ENCODE peak calls at places on chromosomes 3 and 15, in five cellular contexts. C, Q, K, L and A are unnamed samples.

GRCh38 chr15:61047783-61048182 is 181.3 kb downstream of the RORA start:
- DNase-seq in C (no peak), Q (no peak), K (no peak), L (no peak), A (peak)

GRCh38 chr3:62242846-62243245 is 130.5 kb downstream of the FEZF2 start:
- DNase-seq in C (no peak), Q (no peak), K (no peak), L (no peak), A (no peak)

GRCh38 chr15:75019916-75020315 is 3.5 kb upstream of the PPCDC start:
- DNase-seq in C (no peak), Q (no peak), K (no peak), L (no peak), A (no peak)

GRCh38 chr3:32843504-32844321 is 25.9 kb downstream of the TRIM71 start:
- DNase-seq in C (no peak), Q (no peak), K (no peak), L (no peak), A (no peak)

GRCh38 chr3:7760718-7761117 is 740.9 kb upstream of the LMCD1 start:
- DNase-seq in C (no peak), Q (no peak), K (no peak), L (no peak), A (no peak)

GRCh38 chr3:32180151-32180850 is 58.2 kb upstream of the CMTM8 start:
- DNase-seq in C (no peak), Q (no peak), K (no peak), L (no peak), A (no peak)

GRCh38 chr3:170012683-170013400 is 25.0 kb upstream of the GPR160 start:
- DNase-seq in C (no peak), Q (no peak), K (no peak), L (no peak), A (no peak)

GRCh38 chr3:128488995-128489859 is 3.8 kb downstream of the GATA2 start:
- DNase-seq in C (peak), Q (no peak), K (peak), L (peak), A (peak)

GRCh38 chr3:137709011-137709601 is 55.0 kb upstream of the SOX14 start:
- DNase-seq in C (no peak), Q (no peak), K (no peak), L (peak), A (peak)

GRCh38 chr15:45185903-45186770 is 1.6 kb downstream of the SHF start:
- DNase-seq in C (no peak), Q (no peak), K (peak), L (no peak), A (no peak)

GRCh38 chr15:75631935-75632334 is 6.4 kb upstream of the SNUPN start:
- DNase-seq in C (no peak), Q (no peak), K (no peak), L (no peak), A (no peak)

GRCh38 chr3:40623567-40623966 is 98.8 kb downstream of the ZNF621 start:
- DNase-seq in C (no peak), Q (no peak), K (no peak), L (no peak), A (peak)

GRCh38 chr3:67018105-67018788 is 20.1 kb downstream of the KBTBD8 start:
- DNase-seq in C (no peak), Q (no peak), K (no peak), L (no peak), A (peak)

GRCh38 chr15:77866186-77866585 is 211.3 kb downstream of the TBC1D2B start:
- DNase-seq in C (no peak), Q (no peak), K (no peak), L (no peak), A (no peak)

GRCh38 chr3:198048445-198048844 is 88.4 kb downstream of the LMLN start:
- DNase-seq in C (no peak), Q (no peak), K (no peak), L (no peak), A (no peak)

GRCh38 chr3:67357610-67358458 is 296.6 kb downstream of the SUCLG2 start:
- DNase-seq in C (no peak), Q (peak), K (peak), L (peak), A (peak)

GRCh38 chr15:78177447-78177873 is 28.3 kb downstream of the IDH3A start:
- DNase-seq in C (no peak), Q (peak), K (no peak), L (peak), A (peak)

GRCh38 chr3:187211532-187212274 is 14.4 kb downstream of the RTP1 start:
- DNase-seq in C (peak), Q (no peak), K (peak), L (no peak), A (no peak)

GRCh38 chr3:196499061-196499460 is 4.5 kb downstream of the RNF168 start:
- DNase-seq in C (no peak), Q (no peak), K (peak), L (no peak), A (peak)

GRCh38 chr3:183829466-183829865 is 4.1 kb upstream of the MAP6D1 start:
- DNase-seq in C (no peak), Q (no peak), K (no peak), L (no peak), A (no peak)

GRCh38 chr15:67792250-67792942 is 32.9 kb upstream of the SKOR1 start:
- DNase-seq in C (no peak), Q (no peak), K (no peak), L (no peak), A (no peak)

GRCh38 chr3:72247645-72248388 is 462.9 kb upstream of the PROK2 start:
- DNase-seq in C (no peak), Q (no peak), K (no peak), L (peak), A (no peak)

GRCh38 chr3:195226445-195226844 is 44.5 kb downstream of the XXYLT1 start:
- DNase-seq in C (peak), Q (no peak), K (no peak), L (no peak), A (no peak)

GRCh38 chr3:63911395-63911900 is 735 bp downstream of the SCAANT1 start:
- DNase-seq in C (no peak), Q (no peak), K (no peak), L (no peak), A (no peak)

GRCh38 chr3:127180859-127181258 is 12.1 kb upstream of the PRR23E start:
- DNase-seq in C (no peak), Q (no peak), K (no peak), L (no peak), A (no peak)

GRCh38 chr3:133295199-133295901 is 104.5 kb upstream of the BFSP2 start:
- DNase-seq in C (no peak), Q (peak), K (peak), L (no peak), A (peak)

GRCh38 chr3:197752107-197752506 is 2.4 kb downstream of the FYTTD1 start:
- DNase-seq in C (no peak), Q (no peak), K (no peak), L (no peak), A (no peak)

GRCh38 chr15:88255496-88256171 is 905 bp downstream of the NTRK3 start:
- DNase-seq in C (no peak), Q (no peak), K (peak), L (peak), A (peak)

GRCh38 chr3:170222647-170223541 is 670 bp downstream of the PRKCI start:
- DNase-seq in C (no peak), Q (no peak), K (peak), L (peak), A (peak)

DNA sequence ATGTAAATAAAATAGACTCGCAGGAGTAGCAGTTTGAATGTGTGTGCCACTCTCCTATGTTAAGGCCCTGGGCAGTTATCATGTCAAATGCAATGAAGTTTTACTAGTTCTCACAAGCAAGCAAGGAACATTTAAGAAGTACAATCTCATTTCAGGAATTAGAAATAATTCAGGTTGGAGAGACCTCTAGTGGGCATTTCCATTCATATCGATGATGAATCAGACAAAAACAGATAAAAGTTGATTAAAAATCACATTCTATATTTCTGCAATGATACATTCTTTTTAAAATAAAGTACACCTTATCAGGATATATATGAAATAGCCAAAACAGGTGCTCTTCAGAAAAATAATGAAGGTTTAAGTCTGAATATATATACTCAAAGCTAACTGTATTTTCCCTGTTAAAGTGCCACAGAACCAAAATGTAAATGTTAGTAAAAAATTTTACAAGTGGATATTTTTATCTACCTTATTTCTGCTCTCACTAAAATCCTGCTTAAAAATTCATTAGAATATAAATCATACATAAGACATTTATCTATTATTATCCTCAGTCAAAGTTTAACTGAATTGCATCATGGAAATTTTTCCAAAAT is 492.4 kb upstream of the FRG2C start:
- DNase-seq in C (no peak), Q (no peak), K (peak), L (no peak), A (peak)
- TF ChIP-seq CTCF in C (no peak), Q (peak), K (peak), L (peak), A (peak)

DNA sequence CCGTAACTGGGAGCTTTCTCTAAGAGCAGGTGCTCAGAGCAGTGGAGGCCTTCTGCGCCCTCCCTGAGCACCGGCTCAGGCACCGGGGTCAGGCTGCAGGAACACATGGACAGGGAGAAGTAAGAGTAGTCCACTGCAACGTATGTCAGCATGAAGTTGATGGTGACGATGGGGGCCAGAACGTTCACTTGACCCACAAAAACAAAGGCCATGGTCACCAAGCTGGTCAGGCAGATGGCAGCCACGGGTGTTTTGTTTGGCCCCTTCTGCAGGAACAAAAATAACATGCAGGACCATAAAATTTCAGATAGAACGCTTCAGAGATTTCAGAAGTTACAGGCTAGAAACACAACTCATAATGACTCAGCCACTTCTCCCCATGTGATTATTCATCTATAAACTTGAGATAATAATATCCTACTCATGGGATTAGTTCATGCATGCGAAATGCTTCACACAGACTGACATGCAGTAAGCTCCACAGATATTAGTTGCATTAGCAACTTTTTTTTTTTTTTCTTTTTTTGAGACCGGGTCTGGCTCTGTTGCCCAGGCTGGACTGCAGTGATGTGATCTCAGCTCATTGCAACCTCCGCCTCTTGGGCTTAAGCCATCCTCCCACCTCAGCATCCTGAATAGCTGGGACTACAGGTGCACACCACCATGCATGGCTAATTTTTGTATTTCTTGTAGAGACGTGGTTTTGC is 52.2 kb upstream of the HEG1 start:
- DNase-seq in C (no peak), Q (no peak), K (peak), L (no peak), A (peak)
- H3K4me3 ChIP-seq in C (no peak), Q (no peak), K (no peak), L (no peak), A (no peak)

GRCh38 chr15:39442898-39443297 is 138.0 kb upstream of the THBS1 start:
- DNase-seq in C (no peak), Q (no peak), K (no peak), L (no peak), A (no peak)

GRCh38 chr15:39438260-39438659 is 142.6 kb upstream of the THBS1 start:
- DNase-seq in C (no peak), Q (no peak), K (no peak), L (no peak), A (no peak)

GRCh38 chr15:39434751-39435238 is 146.1 kb upstream of the THBS1 start:
- DNase-seq in C (no peak), Q (no peak), K (no peak), L (no peak), A (no peak)

GRCh38 chr15:39435244-39435643 is 145.6 kb upstream of the THBS1 start:
- DNase-seq in C (no peak), Q (no peak), K (no peak), L (no peak), A (no peak)

DNA sequence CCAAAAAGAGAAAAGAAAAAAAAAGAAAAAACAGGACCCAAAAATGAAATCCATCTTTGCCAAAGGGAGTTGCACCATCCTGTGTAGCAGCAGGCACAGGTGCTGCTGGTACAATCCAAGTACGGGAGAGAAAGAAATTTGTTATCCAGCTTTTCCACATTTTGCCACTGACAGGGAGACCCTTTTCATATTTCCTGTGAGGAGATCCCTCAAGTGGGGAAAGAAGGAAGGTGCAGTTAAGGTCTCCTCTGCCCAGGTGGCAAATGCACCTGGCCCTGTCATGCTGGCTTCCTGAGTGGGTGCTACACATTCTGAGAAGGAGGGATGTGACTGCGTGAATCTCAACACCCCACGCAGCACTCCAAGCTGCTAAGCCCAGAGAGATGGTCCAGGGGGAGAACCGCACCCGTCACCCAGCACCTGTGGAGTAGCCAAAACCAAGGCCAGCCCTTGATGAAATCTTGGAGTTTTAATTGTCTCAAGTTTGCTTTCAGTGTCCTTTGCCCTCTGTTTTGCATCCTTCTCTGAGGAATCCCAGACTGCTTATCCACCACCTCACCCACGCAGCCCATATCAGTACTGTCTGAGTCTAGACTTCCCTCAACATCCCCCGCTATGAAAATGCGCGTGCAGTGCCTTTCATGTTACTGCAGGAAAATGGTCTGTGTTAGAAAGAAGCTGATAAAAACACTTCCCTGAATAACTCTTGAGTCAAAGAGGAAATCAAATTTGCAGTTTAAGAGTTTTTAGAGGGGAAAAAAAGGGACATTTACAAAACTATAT is 141.9 kb upstream of the THBS1 start:
- DNase-seq in C (no peak), Q (no peak), K (no peak), L (no peak), A (no peak)
- TF ChIP-seq CTCF in C (no peak), Q (no peak), K (no peak), L (peak), A (no peak)

DNA sequence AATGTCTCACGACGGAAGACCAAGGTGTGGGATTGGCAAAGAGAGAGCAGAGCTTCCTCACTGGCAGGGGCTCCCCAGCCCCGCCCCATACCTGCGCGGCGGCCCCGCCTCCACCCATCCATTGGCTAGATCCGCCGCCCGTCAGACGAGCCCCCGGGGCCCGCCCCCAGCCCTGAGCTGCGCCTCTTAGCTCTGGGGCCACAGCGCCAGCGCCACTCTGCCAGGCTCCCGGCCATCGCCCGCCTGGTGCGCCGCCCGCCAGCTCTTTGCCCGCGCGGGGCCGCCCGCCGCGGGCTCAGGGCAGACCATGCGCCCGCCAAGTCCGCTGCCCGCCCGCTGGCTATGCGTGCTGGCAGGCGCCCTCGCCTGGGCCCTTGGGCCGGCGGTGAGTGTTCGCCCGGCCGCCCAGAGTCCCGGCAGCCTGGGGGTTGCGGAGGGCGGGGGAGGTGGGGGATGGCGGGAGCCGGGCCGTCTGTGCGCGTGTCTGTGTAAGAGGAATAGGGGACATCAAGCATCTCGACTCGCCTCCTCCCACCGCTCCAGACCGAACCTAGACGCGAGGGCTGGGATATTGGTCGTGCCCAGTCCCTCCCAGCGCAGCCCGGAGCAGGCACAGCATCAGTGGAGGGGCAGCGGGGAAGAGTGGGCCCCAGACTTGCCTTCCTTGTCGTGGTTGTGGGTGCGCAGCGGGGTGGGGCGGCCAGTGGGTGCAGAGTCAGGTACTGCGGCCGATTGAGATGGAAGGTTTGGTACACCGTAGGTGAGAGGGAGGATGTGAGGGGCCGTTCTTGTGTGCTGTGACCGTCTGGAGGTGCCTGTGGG is at the start of gene VIPR1:
- DNase-seq in C (peak), Q (no peak), K (no peak), L (peak), A (peak)
- H3K4me3 ChIP-seq in C (peak), Q (peak), K (no peak), L (peak), A (peak)

DNA sequence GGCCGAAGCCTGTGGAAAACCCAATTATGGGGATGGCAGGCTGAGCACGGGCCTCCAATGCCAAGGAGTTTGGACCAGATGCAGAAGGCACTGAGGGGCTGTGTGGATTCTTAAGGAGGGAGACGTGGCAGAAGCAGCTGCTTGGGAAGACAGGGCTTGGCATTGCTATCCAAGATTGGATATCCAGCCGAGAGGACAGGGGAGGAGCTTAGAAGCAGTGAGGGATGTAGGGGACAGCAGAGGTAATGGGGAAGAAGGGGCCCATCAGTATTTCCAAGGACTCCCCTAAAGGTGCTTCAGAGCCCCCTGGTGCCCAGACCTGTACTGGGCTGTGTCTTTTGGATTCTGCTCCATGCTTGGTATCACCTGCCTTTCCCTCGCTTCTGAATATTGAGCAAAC is 112.8 kb upstream of the TLE3 start:
- DNase-seq in C (no peak), Q (no peak), K (no peak), L (peak), A (no peak)
- TF ChIP-seq CTCF in C (no peak), Q (peak), K (no peak), L (no peak), A (peak)

DNA sequence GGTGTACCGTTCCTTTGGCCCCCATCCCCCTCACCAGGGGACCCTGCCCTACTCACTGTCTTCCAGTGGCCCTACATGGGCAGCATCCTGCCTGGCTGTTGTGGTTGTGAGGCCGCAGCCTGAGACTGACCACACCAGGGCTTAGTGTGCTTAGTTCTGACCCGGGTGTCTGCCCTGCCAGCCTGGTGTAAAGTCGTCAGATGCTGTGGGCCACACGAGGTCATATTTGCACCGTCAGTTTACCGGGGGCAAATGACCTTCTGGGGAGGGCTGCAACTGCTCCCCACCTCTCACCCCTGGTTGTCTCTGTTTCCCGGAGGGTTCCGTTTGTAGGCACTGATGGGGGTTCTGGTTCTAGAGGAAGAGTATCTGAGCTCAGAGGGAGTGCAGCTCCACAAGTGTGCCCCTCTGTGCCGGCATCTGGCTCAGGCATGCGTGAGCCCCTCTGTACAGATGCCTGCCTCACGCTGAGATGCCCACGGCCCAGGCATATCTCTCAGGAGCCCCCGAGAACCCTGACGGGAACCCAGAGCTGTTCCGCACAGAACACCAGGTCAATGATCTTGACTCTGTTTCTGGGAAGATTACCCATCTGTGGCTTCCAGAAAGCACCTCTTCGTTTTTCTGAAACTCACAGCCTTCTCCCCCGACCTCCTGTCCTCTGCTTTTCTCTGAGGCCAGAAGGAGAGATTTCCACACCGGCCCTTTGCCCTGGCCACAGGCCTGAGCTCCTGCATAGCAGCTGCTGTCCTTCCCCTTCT is 19.2 kb downstream of the KLF13 start:
- DNase-seq in C (no peak), Q (no peak), K (no peak), L (no peak), A (no peak)
- H3K4me3 ChIP-seq in C (no peak), Q (no peak), K (peak), L (no peak), A (no peak)

GRCh38 chr15:41476416-41477048 is 17.1 kb upstream of the ITPKA start:
- DNase-seq in C (no peak), Q (no peak), K (peak), L (no peak), A (peak)

GRCh38 chr15:41473418-41473817 is 20.3 kb upstream of the ITPKA start:
- DNase-seq in C (no peak), Q (no peak), K (no peak), L (no peak), A (no peak)

GRCh38 chr15:41474941-41475340 is 18.7 kb upstream of the ITPKA start:
- DNase-seq in C (no peak), Q (no peak), K (no peak), L (no peak), A (no peak)

GRCh38 chr15:41474436-41474835 is 19.2 kb upstream of the ITPKA start:
- DNase-seq in C (no peak), Q (no peak), K (no peak), L (no peak), A (no peak)
- TF ChIP-seq CTCF in C (no peak), Q (no peak), K (no peak), L (no peak), A (no peak)